ENCODE peak calls at places on chromosomes 13 and 19, in five cellular contexts. Y is OCI-LY7; V is Karpas-422; H is AG09319; G is activated naive CD8-positive, alpha-beta T cell treated with anti-CD3 and anti-CD28 coated beads for 36 hours. X is an unnamed sample.

GRCh38 chr19:13579388-13580060 is 73.2 kb upstream of the CACNA1A start:
- DNase-seq in Y (no peak), V (no peak), G (no peak), H (no peak), X (no peak)

GRCh38 chr13:84649853-84650252 is 767.6 kb upstream of the SLITRK1 start:
- DNase-seq in Y (no peak), V (no peak), H (no peak), G (no peak), X (no peak)

GRCh38 chr19:50565984-50566903 is 2.0 kb downstream of the LRRC4B start:
- DNase-seq in H (no peak), V (no peak), G (peak; percentile 33), Y (no peak), X (peak; percentile 60)

GRCh38 chr13:23710366-23710765 is 140.2 kb downstream of the TNFRSF19 start:
- DNase-seq in Y (no peak), G (no peak), H (no peak), V (no peak), X (no peak)

GRCh38 chr13:42075517-42075916 is 27.1 kb downstream of the DGKH start:
- DNase-seq in H (no peak), G (no peak), Y (no peak), V (no peak), X (no peak)

GRCh38 chr19:54154603-54155345 is 4.7 kb downstream of the LENG1 start:
- DNase-seq in H (no peak), V (no peak), G (peak; percentile 43), Y (no peak), X (no peak)

GRCh38 chr19:29690842-29691241 is 24.2 kb downstream of the C19orf12 start:
- DNase-seq in G (peak; percentile 49), V (peak; percentile 72), H (no peak), Y (peak; percentile 62), X (no peak)

GRCh38 chr13:44574466-44574855 is 1.7 kb downstream of the TSC22D1 start:
- DNase-seq in H (no peak), G (no peak), V (no peak), Y (no peak), X (no peak)

GRCh38 chr13:36000028-36000427 is 131.2 kb downstream of the DCLK1 start:
- DNase-seq in G (no peak), Y (no peak), V (no peak), H (no peak), X (no peak)

GRCh38 chr19:42062381-42062780 is 7.6 kb downstream of the GRIK5 start:
- DNase-seq in Y (no peak), H (no peak), G (no peak), V (no peak), X (no peak)

GRCh38 chr19:54325194-54325621 is 12.2 kb upstream of the LILRA5 start:
- DNase-seq in V (peak; percentile 88), G (peak; percentile 26), H (no peak), Y (peak; percentile 69), X (no peak)

GRCh38 chr13:52356327-52356726 is 49.6 kb downstream of the THSD1 start:
- DNase-seq in G (no peak), V (no peak), H (no peak), Y (no peak), X (no peak)

GRCh38 chr19:37905936-37906867 is at the start of gene WDR87:
- DNase-seq in V (peak; percentile 89), H (no peak), Y (peak; percentile 84), G (peak; percentile 48), X (no peak)

GRCh38 chr13:76758738-76759137 is 127.5 kb downstream of the KCTD12 start:
- DNase-seq in Y (no peak), G (no peak), V (no peak), H (no peak), X (no peak)

GRCh38 chr19:10634881-10635463 is 9.6 kb downstream of the SLC44A2 start:
- DNase-seq in H (no peak), G (no peak), Y (no peak), V (no peak), X (no peak)

GRCh38 chr19:30521937-30522336 is 149.8 kb downstream of the ZNF536 start:
- DNase-seq in Y (no peak), V (no peak), H (no peak), G (no peak), X (no peak)

GRCh38 chr19:46376241-46377153 is 29.6 kb downstream of the PPP5C start:
- DNase-seq in V (no peak), G (no peak), Y (no peak), H (no peak), X (no peak)

GRCh38 chr19:41064974-41065569 is 23.2 kb upstream of the CYP2A13 start:
- DNase-seq in G (no peak), V (peak; percentile 70), Y (peak; percentile 17), H (no peak), X (no peak)

GRCh38 chr13:110218601-110219201 is 88.3 kb downstream of the COL4A1 start:
- DNase-seq in H (no peak), V (no peak), G (no peak), Y (no peak), X (no peak)

X was measured in ecto neural progenitor cell.